ENCODE peak calls at places on chromosomes 12 and 14, in five cellular contexts. H, S, I, F and R are unnamed samples.

GRCh38 chr14:64440494-64440893 is 24.8 kb upstream of the AKAP5 start:
- DNase-seq in F (no peak), I (no peak), H (no peak), S (no peak), R (no peak)

GRCh38 chr12:104695453-104696148 is 238.9 kb downstream of the CHST11 start:
- DNase-seq in H (peak; percentile 77), S (no peak), F (no peak), I (no peak), R (no peak)

GRCh38 chr14:50399251-50400032 is 2.8 kb upstream of the CDKL1 start:
- DNase-seq in F (no peak), H (no peak), I (no peak), S (no peak), R (no peak)

GRCh38 chr12:25151476-25151875 is 43.5 kb downstream of the DNAI7 start:
- DNase-seq in F (peak; percentile 32), S (peak; percentile 35), I (no peak), H (peak; percentile 93), R (no peak)

GRCh38 chr14:41062826-41063225 is 543.9 kb upstream of the LRFN5 start:
- DNase-seq in F (no peak), H (no peak), S (no peak), I (no peak), R (no peak)

GRCh38 chr12:106274575-106275081 is 26.8 kb upstream of the CKAP4 start:
- DNase-seq in I (no peak), F (no peak), S (no peak), H (no peak), R (no peak)

GRCh38 chr14:74583689-74584434 is 28.2 kb downstream of the LTBP2 start:
- DNase-seq in F (no peak), I (no peak), S (no peak), H (no peak), R (no peak)

GRCh38 chr12:107570721-107571120 is 114.9 kb upstream of the PWP1 start:
- DNase-seq in I (no peak), H (peak; percentile 42), F (no peak), S (no peak), R (no peak)

GRCh38 chr12:2752676-2753371 is 41.9 kb upstream of the FKBP4 start:
- DNase-seq in F (peak; percentile 72), H (peak; percentile 74), S (peak; percentile 91), I (peak; percentile 67), R (no peak)

GRCh38 chr12:63276537-63277365 is 125.8 kb upstream of the AVPR1A start:
- DNase-seq in H (peak; percentile 15), S (peak; percentile 59), F (no peak), I (no peak), R (no peak)

GRCh38 chr12:96081596-96081995 is 46.2 kb upstream of the LTA4H start:
- DNase-seq in I (no peak), S (no peak), F (no peak), H (no peak), R (no peak)

GRCh38 chr14:31106768-31107167 is 80.6 kb upstream of the STRN3 start:
- DNase-seq in I (no peak), H (no peak), S (no peak), F (no peak), R (no peak)

GRCh38 chr12:49968431-49968830 is 4.3 kb upstream of the AQP6 start:
- DNase-seq in I (no peak), S (no peak), F (no peak), H (no peak), R (no peak)

GRCh38 chr12:43241971-43242370 is 310.0 kb downstream of the ADAMTS20 start:
- DNase-seq in F (no peak), H (no peak), S (no peak), I (no peak), R (no peak)

GRCh38 chr14:94144765-94145164 is 15.4 kb upstream of the IFI27L2 start:
- DNase-seq in F (no peak), H (no peak), I (no peak), S (no peak), R (no peak)

GRCh38 chr14:58631720-58632119 is 6.0 kb upstream of the DACT1 start:
- DNase-seq in I (no peak), F (no peak), H (no peak), S (no peak), R (no peak)

GRCh38 chr14:101454229-101454628 is 107.1 kb upstream of the DIO3 start:
- DNase-seq in H (peak; percentile 58), I (no peak), S (no peak), F (no peak), R (peak; percentile 79)

GRCh38 chr14:68040633-68041369 is 221.2 kb downstream of the RAD51B start:
- DNase-seq in I (no peak), F (no peak), S (no peak), H (no peak), R (no peak)
- H3K4me1 ChIP-seq in I (peaks cover 4% of the 10 kb centered on the region), F (peaks cover 22% of the 10 kb centered on the region), S (peaks cover 4% of the 10 kb centered on the region), H (peaks cover 31% of the 10 kb centered on the region), R (peaks cover 29% of the 10 kb centered on the region)

DNA sequence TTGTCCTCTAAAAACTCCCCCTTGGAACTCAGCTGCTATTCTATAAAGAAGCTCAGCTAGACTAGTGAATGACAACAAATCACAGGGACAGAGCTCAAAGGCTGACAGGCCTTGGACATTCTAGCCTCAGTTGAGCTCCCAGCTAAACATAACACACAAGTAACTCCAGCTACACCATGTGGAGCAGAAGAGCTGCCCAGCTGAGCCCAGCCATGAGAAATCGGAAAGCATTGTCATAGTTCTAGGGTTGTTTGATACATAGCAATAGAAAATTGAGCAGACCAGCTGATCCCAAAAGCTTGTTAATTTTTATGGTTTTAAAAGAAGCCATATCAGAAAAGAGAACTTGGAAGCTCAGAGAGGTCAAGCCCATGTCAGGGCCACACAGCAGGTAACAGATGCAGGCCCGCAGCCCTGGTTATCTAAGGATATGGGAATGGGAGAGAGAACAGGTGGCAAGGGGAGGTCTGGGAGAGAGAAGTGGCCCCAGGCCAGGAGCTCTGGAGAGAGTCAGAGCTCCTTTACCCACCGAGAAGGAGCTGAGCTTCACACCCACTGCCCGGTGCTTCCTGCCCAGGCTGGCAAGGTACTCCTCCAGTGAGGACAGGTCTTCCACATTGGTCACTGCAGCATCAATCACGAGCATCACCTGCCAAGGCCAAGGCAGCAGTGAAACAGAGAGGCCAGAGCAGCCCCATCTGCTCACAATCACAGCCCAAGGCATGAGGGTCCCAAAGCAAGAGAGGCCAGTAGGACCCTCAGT is 2.9 kb downstream of the NGB start:
- DNase-seq in I (no peak), H (no peak), F (no peak), S (no peak), R (no peak)
- H3K27me3 ChIP-seq in I (peaks cover 14% of the 10 kb centered on the region), H (peaks cover 34% of the 10 kb centered on the region), F (peaks cover 79% of the 10 kb centered on the region), S (peaks cover 71% of the 10 kb centered on the region), R (no peaks in the 10 kb centered on the region)

DNA sequence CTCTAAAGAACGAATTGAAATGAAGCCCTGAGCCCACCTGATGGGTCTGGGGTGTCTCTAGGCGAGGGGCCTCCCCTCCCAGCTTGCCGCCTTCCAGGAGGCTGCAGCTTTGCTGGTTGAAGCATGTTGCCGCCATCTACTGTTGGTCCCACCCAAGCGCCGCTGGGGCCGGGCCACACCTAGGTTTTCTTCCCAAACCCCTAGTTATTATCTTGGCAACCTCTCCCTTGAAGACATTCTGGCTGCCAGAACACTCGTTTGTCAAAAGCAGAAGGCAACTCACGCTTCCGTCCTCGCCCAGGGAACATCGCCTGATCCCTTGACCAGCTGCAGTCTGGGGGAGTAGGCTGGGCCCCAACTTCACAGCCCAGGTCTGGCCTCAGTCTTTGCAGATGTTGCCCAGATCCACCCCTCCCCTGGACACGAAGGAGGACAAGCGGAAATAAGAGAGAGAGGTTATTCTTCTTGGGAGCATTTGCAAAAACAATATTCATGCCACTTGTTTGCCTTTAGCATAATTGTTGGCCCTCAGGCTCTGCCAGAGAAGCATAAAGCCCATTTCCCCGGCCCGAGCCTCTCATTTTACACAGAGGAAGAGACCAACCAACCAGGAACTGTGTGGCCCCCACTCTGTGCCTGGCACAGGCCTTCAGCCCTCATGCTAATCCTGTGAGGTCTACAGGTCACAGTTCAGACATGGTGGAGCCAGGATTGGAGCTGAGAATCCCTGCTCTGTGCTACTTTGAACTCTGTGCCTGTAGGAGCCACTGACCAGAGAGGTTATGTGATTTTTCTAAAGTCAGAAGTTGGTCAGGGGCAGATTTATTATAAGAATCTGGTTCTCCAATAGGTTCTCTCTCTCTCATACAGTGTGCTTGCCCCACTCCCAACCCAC is 6.7 kb downstream of the EMP1 start:
- DNase-seq in I (no peak), F (peak; percentile 62), S (peak; percentile 35), H (no peak), R (no peak)
- H3K4me1 ChIP-seq in I (peaks cover 17% of the 10 kb centered on the region), F (peaks cover 98% of the 10 kb centered on the region), S (no peaks in the 10 kb centered on the region), H (peaks cover 85% of the 10 kb centered on the region), R (peaks cover 94% of the 10 kb centered on the region)

GRCh38 chr14:36656769-36657408 is 4.8 kb upstream of the PAX9 start:
- DNase-seq in S (no peak), H (no peak), I (no peak), F (no peak), R (no peak)

GRCh38 chr14:36657409-36658090 is 4.1 kb upstream of the PAX9 start:
- DNase-seq in S (no peak), I (no peak), H (no peak), F (no peak), R (no peak)

GRCh38 chr14:36655054-36655381 is 6.6 kb upstream of the PAX9 start:
- DNase-seq in I (no peak), F (no peak), H (no peak), S (no peak), R (no peak)

GRCh38 chr14:36655571-36655962 is 6.1 kb upstream of the PAX9 start:
- DNase-seq in S (no peak), H (no peak), F (no peak), I (no peak), R (no peak)

DNA sequence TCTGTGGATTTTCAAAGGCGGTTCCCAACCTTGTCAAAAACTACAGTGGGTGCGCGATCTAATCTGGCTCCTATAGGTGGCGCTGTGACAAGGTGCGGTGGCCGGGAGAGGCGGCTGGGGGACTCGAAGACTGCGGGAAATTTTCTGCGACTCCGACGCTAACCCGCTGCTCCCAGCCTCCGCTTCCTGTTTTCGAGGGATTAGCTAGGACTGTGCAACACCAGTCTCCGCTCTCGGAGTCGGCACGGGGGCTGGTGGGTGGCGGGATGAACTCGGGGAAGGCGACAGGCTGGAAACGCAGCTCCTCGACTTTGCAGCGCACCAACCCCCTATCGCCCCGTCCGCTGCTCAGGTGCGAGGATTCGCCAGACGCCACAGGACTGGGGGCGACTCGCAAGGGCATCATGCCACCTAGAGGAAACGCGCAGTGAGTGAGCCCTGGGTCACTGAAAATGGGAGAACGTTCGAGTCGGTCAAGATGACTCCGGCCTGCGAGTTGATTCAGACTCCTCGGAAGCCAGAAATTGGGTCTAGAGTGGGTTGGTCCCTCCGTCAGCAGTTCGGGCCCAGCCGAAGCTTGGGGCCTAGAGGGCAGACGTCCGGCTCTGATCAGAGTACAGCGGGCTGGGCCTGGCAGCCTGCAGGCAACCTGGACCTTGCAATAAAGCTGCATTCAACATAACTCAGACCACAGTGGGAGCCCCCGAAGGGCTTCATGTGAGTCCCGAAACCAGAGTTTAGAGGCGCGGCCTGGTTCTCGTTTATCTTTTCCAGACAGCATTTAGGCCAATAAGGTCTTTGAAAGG is 5.5 kb upstream of the PAX9 start:
- DNase-seq in S (peak; percentile 79), F (no peak), I (no peak), H (no peak), R (no peak)
- H3K27me3 ChIP-seq in S (peaks cover 100% of the 10 kb centered on the region), F (peaks cover 100% of the 10 kb centered on the region), I (peaks cover 11% of the 10 kb centered on the region), H (peaks cover 13% of the 10 kb centered on the region), R (peaks cover 35% of the 10 kb centered on the region)

DNA sequence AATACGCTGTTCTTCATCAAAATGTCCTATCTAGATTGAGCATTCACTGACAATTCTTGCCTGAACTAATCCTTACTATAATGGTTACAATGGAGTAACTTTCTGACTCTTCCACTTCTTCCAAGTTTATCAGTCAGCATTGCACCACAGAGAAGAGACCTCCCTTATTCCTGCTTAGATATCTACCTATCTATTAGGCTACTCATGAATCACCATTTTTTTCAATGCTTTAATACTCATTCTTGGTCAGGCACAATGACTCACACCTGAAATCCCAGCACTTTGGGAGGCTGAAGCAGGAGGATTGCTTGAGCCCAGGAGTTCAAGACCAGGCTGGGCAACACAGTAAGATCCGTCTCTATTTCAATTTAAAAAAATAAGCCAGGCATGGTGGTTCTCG is 39.3 kb downstream of the RPS6KA5 start:
- DNase-seq in I (no peak), S (no peak), H (no peak), F (no peak), R (no peak)
- H3K4me1 ChIP-seq in I (no peaks in the 10 kb centered on the region), S (peaks cover 8% of the 10 kb centered on the region), H (no peaks in the 10 kb centered on the region), F (peaks cover 13% of the 10 kb centered on the region), R (peaks cover 16% of the 10 kb centered on the region)